ENCODE peak calls at places on chromosomes 4 and X, in ten cellular contexts. One of them, this sample, is unnamed.

GRCh38 chr4:152118819-152119553 is 358.2 kb upstream of the GATB start:
- DNase-seq in AG09309: no peak
- DNase-seq in ovary: no peak
- DNase-seq in fibroblast of lung: no peak
- DNase-seq in SK-N-SH: no peak
- DNase-seq in bronchial epithelial cell: no peak
- DNase-seq in breast epithelium: no peak
- DNase-seq in pancreas: no peak
- DNase-seq in lower leg skin: no peak
- DNase-seq in upper lobe of right lung: no peak
- DNase-seq in this sample: no peak

GRCh38 chrX:4185086-4185485 is 471.6 kb upstream of the PRKX start:
- DNase-seq in AG09309: no peak
- DNase-seq in ovary: no peak
- DNase-seq in fibroblast of lung: no peak
- DNase-seq in SK-N-SH: no peak
- DNase-seq in bronchial epithelial cell: no peak
- DNase-seq in breast epithelium: no peak
- DNase-seq in pancreas: no peak
- DNase-seq in lower leg skin: no peak
- DNase-seq in upper lobe of right lung: no peak
- DNase-seq in this sample: no peak

GRCh38 chr4:9898596-9899345 is 117.3 kb downstream of the DRD5 start:
- DNase-seq in AG09309: no peak
- DNase-seq in ovary: no peak
- DNase-seq in fibroblast of lung: peak; percentile 13
- DNase-seq in SK-N-SH: peak; percentile 50
- DNase-seq in bronchial epithelial cell: peak; percentile 60
- DNase-seq in breast epithelium: no peak
- DNase-seq in pancreas: no peak
- DNase-seq in lower leg skin: peak; percentile 17
- DNase-seq in upper lobe of right lung: no peak
- DNase-seq in this sample: no peak

GRCh38 chr4:119498520-119498919 is 130.1 kb downstream of the PDE5A start:
- DNase-seq in AG09309: no peak
- DNase-seq in ovary: peak; percentile 71
- DNase-seq in fibroblast of lung: peak; percentile 59
- DNase-seq in SK-N-SH: no peak
- DNase-seq in bronchial epithelial cell: no peak
- DNase-seq in breast epithelium: no peak
- DNase-seq in pancreas: no peak
- DNase-seq in lower leg skin: no peak
- DNase-seq in upper lobe of right lung: no peak
- DNase-seq in this sample: no peak

GRCh38 chr4:120857312-120857711 is 65.2 kb downstream of the PRDM5 start:
- DNase-seq in AG09309: no peak
- DNase-seq in ovary: no peak
- DNase-seq in fibroblast of lung: peak; percentile 40
- DNase-seq in SK-N-SH: no peak
- DNase-seq in bronchial epithelial cell: no peak
- DNase-seq in breast epithelium: no peak
- DNase-seq in pancreas: no peak
- DNase-seq in lower leg skin: no peak
- DNase-seq in upper lobe of right lung: no peak
- DNase-seq in this sample: no peak

GRCh38 chr4:46329118-46329976 is 60.6 kb downstream of the GABRA2 start:
- DNase-seq in AG09309: no peak
- DNase-seq in ovary: no peak
- DNase-seq in fibroblast of lung: peak; percentile 61
- DNase-seq in SK-N-SH: peak; percentile 2
- DNase-seq in bronchial epithelial cell: peak; percentile 18
- DNase-seq in breast epithelium: no peak
- DNase-seq in pancreas: no peak
- DNase-seq in lower leg skin: no peak
- DNase-seq in upper lobe of right lung: no peak
- DNase-seq in this sample: peak; percentile 43

GRCh38 chr4:1175635-1176229 is 3.3 kb upstream of the SPON2 start:
- DNase-seq in AG09309: no peak
- DNase-seq in ovary: no peak
- DNase-seq in fibroblast of lung: no peak
- DNase-seq in SK-N-SH: no peak
- DNase-seq in bronchial epithelial cell: no peak
- DNase-seq in breast epithelium: no peak
- DNase-seq in pancreas: no peak
- DNase-seq in lower leg skin: no peak
- DNase-seq in upper lobe of right lung: no peak
- DNase-seq in this sample: no peak

GRCh38 chrX:41184312-41184711 is 99.1 kb downstream of the USP9X start:
- DNase-seq in AG09309: no peak
- DNase-seq in ovary: no peak
- DNase-seq in fibroblast of lung: no peak
- DNase-seq in SK-N-SH: no peak
- DNase-seq in bronchial epithelial cell: no peak
- DNase-seq in breast epithelium: no peak
- DNase-seq in pancreas: no peak
- DNase-seq in lower leg skin: no peak
- DNase-seq in upper lobe of right lung: no peak
- DNase-seq in this sample: no peak

DNA sequence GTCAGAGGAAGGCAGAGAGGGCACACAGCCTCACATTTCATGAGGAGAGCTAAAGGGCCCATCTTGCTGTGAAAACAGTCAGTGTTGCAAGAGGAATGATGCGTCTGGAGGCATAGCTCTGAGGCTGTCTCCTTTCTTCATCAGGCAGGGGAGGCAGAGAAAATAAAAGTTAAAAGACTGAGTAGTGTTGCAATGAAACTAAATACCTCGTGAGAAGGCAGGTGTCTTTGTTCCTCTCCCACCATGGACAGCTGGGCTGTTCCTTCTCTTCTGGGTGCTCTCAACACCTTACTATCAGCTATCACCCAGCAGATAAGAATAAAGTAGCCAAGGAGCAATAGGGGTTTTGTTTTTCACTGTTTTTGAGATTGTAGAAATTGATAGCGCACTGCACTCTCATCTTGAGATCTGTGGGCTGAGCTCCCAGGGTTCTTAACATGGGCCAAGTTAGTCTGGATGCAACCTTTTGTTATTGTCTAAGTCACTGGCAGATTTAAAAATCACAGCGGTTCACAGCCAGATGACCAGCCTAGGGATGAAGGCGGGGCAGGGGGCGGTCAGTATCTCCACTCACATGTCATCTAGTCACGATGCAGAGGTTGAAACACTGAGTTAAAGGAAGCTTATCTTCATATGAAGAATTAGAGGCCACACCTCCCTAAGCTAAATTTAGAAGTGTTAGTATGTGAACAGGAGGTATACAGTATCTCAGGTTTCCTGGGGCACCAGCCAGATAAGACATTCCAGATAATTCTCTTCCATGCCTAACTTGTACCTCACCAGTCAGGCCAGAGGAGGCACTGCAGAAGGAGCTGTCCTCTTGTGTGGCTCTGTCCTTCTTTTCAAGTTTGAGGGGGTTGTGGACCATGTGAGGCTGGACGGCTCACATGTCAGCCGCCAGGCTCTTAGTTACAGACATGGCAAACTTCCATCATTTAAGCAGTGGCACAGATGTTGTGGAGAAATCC is 36.9 kb downstream of the PARM1 start:
- DNase-seq in AG09309: no peak
- DNase-seq in ovary: no peak
- DNase-seq in fibroblast of lung: no peak
- DNase-seq in SK-N-SH: peak; percentile 20
- DNase-seq in bronchial epithelial cell: peak; percentile 3
- DNase-seq in breast epithelium: no peak
- DNase-seq in pancreas: no peak
- DNase-seq in lower leg skin: no peak
- DNase-seq in upper lobe of right lung: no peak
- DNase-seq in this sample: peak; percentile 25
- TF ChIP-seq CTCF in AG09309: no peak
- TF ChIP-seq CTCF in ovary: no peak
- TF ChIP-seq CTCF in fibroblast of lung: no peak
- TF ChIP-seq CTCF in SK-N-SH: peak; percentile 20
- TF ChIP-seq CTCF in bronchial epithelial cell: peak; percentile 15
- TF ChIP-seq CTCF in breast epithelium: no peak
- TF ChIP-seq CTCF in pancreas: no peak
- TF ChIP-seq CTCF in lower leg skin: no peak
- TF ChIP-seq CTCF in upper lobe of right lung: no peak
- TF ChIP-seq CTCF in this sample: peak; percentile 56

GRCh38 chrX:120020305-120020704 is 57.2 kb downstream of the RHOXF2B start:
- DNase-seq in AG09309: no peak
- DNase-seq in ovary: no peak
- DNase-seq in fibroblast of lung: no peak
- DNase-seq in SK-N-SH: no peak
- DNase-seq in bronchial epithelial cell: no peak
- DNase-seq in breast epithelium: no peak
- DNase-seq in pancreas: no peak
- DNase-seq in lower leg skin: no peak
- DNase-seq in upper lobe of right lung: no peak
- DNase-seq in this sample: no peak

GRCh38 chrX:120015145-120016067 is 62.1 kb downstream of the RHOXF2B start:
- DNase-seq in AG09309: no peak
- DNase-seq in ovary: peak; percentile 21
- DNase-seq in fibroblast of lung: no peak
- DNase-seq in SK-N-SH: no peak
- DNase-seq in bronchial epithelial cell: no peak
- DNase-seq in breast epithelium: no peak
- DNase-seq in pancreas: peak; percentile 76
- DNase-seq in lower leg skin: no peak
- DNase-seq in upper lobe of right lung: peak; percentile 67
- DNase-seq in this sample: no peak

GRCh38 chrX:120016068-120016441 is 61.4 kb downstream of the RHOXF2B start:
- DNase-seq in AG09309: no peak
- DNase-seq in ovary: no peak
- DNase-seq in fibroblast of lung: no peak
- DNase-seq in SK-N-SH: no peak
- DNase-seq in bronchial epithelial cell: no peak
- DNase-seq in breast epithelium: no peak
- DNase-seq in pancreas: no peak
- DNase-seq in lower leg skin: no peak
- DNase-seq in upper lobe of right lung: no peak
- DNase-seq in this sample: no peak

DNA sequence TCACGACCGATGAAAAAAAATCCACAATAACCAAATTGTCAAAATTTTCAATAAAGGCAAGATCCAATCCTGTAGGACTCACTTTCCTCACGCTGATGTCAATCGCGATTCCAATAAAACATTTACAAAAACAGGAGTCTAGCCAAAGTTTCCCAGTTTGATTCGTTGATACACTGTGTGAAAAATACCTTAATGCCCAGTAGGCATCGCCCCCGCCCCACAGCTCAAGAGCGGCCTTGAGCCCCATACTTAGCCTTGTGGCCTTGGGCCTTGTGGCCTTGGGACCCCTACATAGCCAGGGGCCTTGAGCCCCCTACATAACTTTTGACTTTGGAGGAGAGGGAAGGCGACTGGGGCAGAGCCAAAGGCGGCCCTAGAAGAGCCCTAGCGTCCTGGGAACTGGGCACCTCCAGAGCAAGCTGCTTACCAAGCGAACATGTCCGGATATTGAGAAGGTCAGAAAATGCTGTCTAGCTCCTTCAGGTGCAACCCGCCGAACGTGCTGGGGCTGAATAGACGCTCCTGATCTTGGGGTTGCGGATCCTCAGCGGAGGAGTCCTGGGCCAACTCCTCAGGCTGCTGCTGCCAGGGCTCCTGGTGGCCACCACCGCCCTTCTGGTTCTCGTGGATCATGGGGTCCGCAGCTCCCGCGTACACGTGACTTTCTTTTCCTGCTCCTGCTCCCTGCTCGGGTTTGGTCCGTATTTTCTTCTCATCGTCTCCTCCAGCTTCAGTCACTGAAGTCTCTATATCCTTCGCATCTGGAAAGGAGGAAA is 62.9 kb downstream of the RHOXF2B start:
- DNase-seq in AG09309: no peak
- DNase-seq in ovary: no peak
- DNase-seq in fibroblast of lung: no peak
- DNase-seq in SK-N-SH: no peak
- DNase-seq in bronchial epithelial cell: no peak
- DNase-seq in breast epithelium: no peak
- DNase-seq in pancreas: no peak
- DNase-seq in lower leg skin: no peak
- DNase-seq in upper lobe of right lung: no peak
- DNase-seq in this sample: no peak
- H3K4me3 ChIP-seq in AG09309: no peak overlapping the region
- H3K4me3 ChIP-seq in ovary: no peak overlapping the region
- H3K4me3 ChIP-seq in fibroblast of lung: no peak overlapping the region
- H3K4me3 ChIP-seq in SK-N-SH: no peak overlapping the region
- H3K4me3 ChIP-seq in bronchial epithelial cell: no peak overlapping the region
- H3K4me3 ChIP-seq in breast epithelium: peak overlapping the region; percentile 22
- H3K4me3 ChIP-seq in pancreas: peak overlapping the region; percentile 3
- H3K4me3 ChIP-seq in lower leg skin: no peak overlapping the region
- H3K4me3 ChIP-seq in upper lobe of right lung: peak overlapping the region; percentile 19
- H3K4me3 ChIP-seq in this sample: no peak overlapping the region

DNA sequence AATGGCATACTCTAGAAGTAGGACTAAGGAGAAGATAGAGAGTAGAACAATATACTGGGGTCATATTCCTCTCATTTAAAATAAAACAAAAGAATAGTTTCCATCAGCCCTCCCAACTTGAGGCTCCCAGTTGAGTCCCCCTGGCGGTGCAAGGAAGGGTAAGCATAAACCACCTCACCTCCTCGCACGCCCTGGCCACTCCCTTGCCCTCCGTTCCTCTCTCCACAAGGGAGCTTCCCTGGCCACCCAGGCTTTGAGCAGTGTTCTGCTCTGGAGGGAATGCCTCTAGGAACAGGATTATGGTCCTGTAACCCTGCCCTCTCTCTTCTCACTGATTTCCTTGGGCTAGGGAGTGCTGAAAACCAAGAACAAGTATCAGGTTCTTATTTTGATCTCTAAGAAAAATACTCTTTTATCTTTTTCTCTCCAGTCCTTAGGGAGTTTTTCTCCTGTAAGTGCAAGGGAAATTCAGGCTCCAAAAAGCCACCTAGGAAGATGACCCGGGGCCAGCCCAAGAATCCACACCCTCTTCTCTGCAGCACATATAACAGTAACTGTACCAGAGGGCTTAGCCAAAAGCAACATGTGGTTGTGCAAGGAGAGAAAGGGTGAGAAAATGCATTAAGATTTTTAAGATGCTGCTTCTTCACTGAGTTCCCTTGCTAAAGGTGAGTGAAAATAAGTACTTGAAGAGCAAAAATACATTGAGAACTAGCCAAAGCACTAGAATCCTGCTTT is 69.9 kb downstream of the USP38 start:
- DNase-seq in AG09309: no peak
- DNase-seq in ovary: no peak
- DNase-seq in fibroblast of lung: no peak
- DNase-seq in SK-N-SH: no peak
- DNase-seq in bronchial epithelial cell: no peak
- DNase-seq in breast epithelium: no peak
- DNase-seq in pancreas: no peak
- DNase-seq in lower leg skin: no peak
- DNase-seq in upper lobe of right lung: no peak
- DNase-seq in this sample: no peak
- TF ChIP-seq CTCF in AG09309: no peak
- TF ChIP-seq CTCF in ovary: no peak
- TF ChIP-seq CTCF in fibroblast of lung: no peak
- TF ChIP-seq CTCF in SK-N-SH: no peak
- TF ChIP-seq CTCF in bronchial epithelial cell: no peak
- TF ChIP-seq CTCF in breast epithelium: no peak
- TF ChIP-seq CTCF in pancreas: no peak
- TF ChIP-seq CTCF in lower leg skin: no peak
- TF ChIP-seq CTCF in upper lobe of right lung: no peak
- TF ChIP-seq CTCF in this sample: no peak

DNA sequence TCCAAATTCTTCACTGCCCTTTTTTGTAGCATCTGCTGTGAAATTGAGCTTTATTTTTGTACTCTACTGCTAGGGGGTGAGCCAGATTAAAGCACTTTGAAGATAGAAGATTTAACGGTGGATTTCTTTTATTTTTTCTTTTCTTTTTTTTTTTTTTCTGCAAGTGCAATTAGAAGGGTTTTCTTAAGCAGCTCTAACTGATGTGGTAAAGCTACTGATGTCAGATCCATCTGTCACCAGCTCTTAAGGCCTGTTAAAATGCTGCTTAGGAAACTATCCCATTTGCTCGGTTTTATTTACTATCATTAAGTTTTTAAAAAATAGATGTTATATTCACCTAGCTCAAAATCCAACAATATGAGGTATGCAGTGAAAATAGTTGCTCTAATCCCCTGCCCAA is 7.1 kb downstream of the NDUFA1 start:
- DNase-seq in AG09309: no peak
- DNase-seq in ovary: no peak
- DNase-seq in fibroblast of lung: no peak
- DNase-seq in SK-N-SH: no peak
- DNase-seq in bronchial epithelial cell: no peak
- DNase-seq in breast epithelium: no peak
- DNase-seq in pancreas: no peak
- DNase-seq in lower leg skin: no peak
- DNase-seq in upper lobe of right lung: no peak
- DNase-seq in this sample: no peak
- H3K4me3 ChIP-seq in AG09309: no peak overlapping the region
- H3K4me3 ChIP-seq in ovary: no peak overlapping the region
- H3K4me3 ChIP-seq in fibroblast of lung: no peak overlapping the region
- H3K4me3 ChIP-seq in SK-N-SH: no peak overlapping the region
- H3K4me3 ChIP-seq in bronchial epithelial cell: no peak overlapping the region
- H3K4me3 ChIP-seq in breast epithelium: no peak overlapping the region
- H3K4me3 ChIP-seq in pancreas: no peak overlapping the region
- H3K4me3 ChIP-seq in lower leg skin: no peak overlapping the region
- H3K4me3 ChIP-seq in upper lobe of right lung: no peak overlapping the region
- H3K4me3 ChIP-seq in this sample: no peak overlapping the region

This sample was measured in retinal pigment epithelial cell.